ENCODE peak calls at places on chromosomes 6 and 20, in seven cellular contexts. O, B, T, J, Y, K and X are unnamed samples.

GRCh38 chr20:61437280-61438206 is 185.5 kb downstream of the CDH4 start:
- DNase-seq in J (no peak), Y (peak; percentile 72), O (peak; percentile 73), K (no peak), B (peak; percentile 90), T (peak; percentile 94), X (no peak)

GRCh38 chr6:169971171-169971861 is 219.9 kb downstream of the ERMARD start:
- DNase-seq in O (no peak), T (no peak), Y (peak; percentile 32), K (peak; percentile 3), B (no peak), J (no peak), X (no peak)

GRCh38 chr20:59817406-59817805 is 116.0 kb downstream of the SYCP2 start:
- DNase-seq in K (peak; percentile 4), Y (peak; percentile 57), J (no peak), O (no peak), T (no peak), B (no peak), X (no peak)

GRCh38 chr6:146433881-146434741 is 109.5 kb upstream of the RAB32 start:
- DNase-seq in K (no peak), T (peak; percentile 8), Y (peak; percentile 76), O (peak; percentile 6), J (no peak), B (no peak), X (no peak)

GRCh38 chr6:40512340-40512739 is 74.8 kb downstream of the LRFN2 start:
- DNase-seq in Y (no peak), J (no peak), O (no peak), T (no peak), B (no peak), K (no peak), X (no peak)

GRCh38 chr6:11393713-11394627 is 143.6 kb upstream of the TMEM170B start:
- DNase-seq in J (peak; percentile 43), B (peak; percentile 3), Y (no peak), T (no peak), O (peak; percentile 26), K (no peak), X (no peak)

GRCh38 chr6:150741633-150742200 is 123.8 kb upstream of the MTHFD1L start:
- DNase-seq in O (no peak), J (no peak), K (no peak), T (no peak), B (no peak), Y (peak; percentile 75), X (no peak)

GRCh38 chr6:74534485-74535211 is 671.2 kb downstream of the COL12A1 start:
- DNase-seq in T (peak; percentile 72), Y (no peak), O (peak; percentile 3), J (peak; percentile 88), K (peak; percentile 30), B (peak; percentile 86), X (no peak)

GRCh38 chr6:158290659-158291058 is 21.6 kb upstream of the TULP4 start:
- DNase-seq in T (no peak), K (no peak), B (no peak), J (no peak), O (no peak), Y (no peak), X (peak; percentile 39)

GRCh38 chr6:21384211-21384610 is 209.3 kb upstream of the SOX4 start:
- DNase-seq in K (no peak), Y (no peak), B (no peak), O (no peak), J (peak; percentile 82), T (no peak), X (no peak)

GRCh38 chr20:16918366-16918765 is 170.2 kb downstream of the OTOR start:
- DNase-seq in Y (no peak), B (no peak), O (no peak), K (no peak), J (no peak), T (no peak), X (no peak)

GRCh38 chr6:110296151-110297028 is 61.8 kb downstream of the METTL24 start:
- DNase-seq in K (no peak), O (no peak), T (peak; percentile 33), B (no peak), J (peak; percentile 3), Y (no peak), X (no peak)

GRCh38 chr6:109491207-109491938 is 8.4 kb upstream of the ZBTB24 start:
- DNase-seq in T (no peak), J (no peak), B (peak; percentile 29), Y (no peak), O (no peak), K (no peak), X (no peak)

GRCh38 chr6:20259316-20260049 is 47.2 kb upstream of the MBOAT1 start:
- DNase-seq in Y (no peak), J (no peak), K (no peak), B (no peak), T (no peak), O (no peak), X (no peak)

GRCh38 chr20:32112862-32113261 is 3.3 kb downstream of the TM9SF4 start:
- DNase-seq in J (no peak), T (no peak), B (no peak), Y (no peak), O (no peak), K (peak; percentile 77), X (no peak)

GRCh38 chr6:64012351-64013060 is 376.9 kb downstream of the PHF3 start:
- DNase-seq in Y (peak; percentile 79), O (peak; percentile 6), B (peak; percentile 78), J (peak; percentile 67), K (peak; percentile 51), T (peak; percentile 87), X (no peak)

GRCh38 chr20:47780990-47781389 is 4.3 kb downstream of the SULF2 start:
- DNase-seq in O (no peak), Y (no peak), J (no peak), B (no peak), T (no peak), K (no peak), X (no peak)

GRCh38 chr6:17091122-17091521 is 10.7 kb upstream of the STMND1 start:
- DNase-seq in B (peak; percentile 32), K (no peak), O (no peak), J (peak; percentile 56), Y (no peak), T (peak; percentile 19), X (no peak)

GRCh38 chr6:155541976-155542375 is 86.3 kb upstream of the NOX3 start:
- DNase-seq in O (no peak), B (no peak), Y (no peak), K (no peak), T (no peak), J (no peak), X (no peak)

GRCh38 chr20:52054123-52054522 is 137.5 kb downstream of the ZFP64 start:
- DNase-seq in B (no peak), Y (no peak), T (no peak), O (no peak), J (no peak), K (no peak), X (no peak)

GRCh38 chr20:43287637-43288036 is 97.9 kb upstream of the PTPRT start:
- DNase-seq in J (no peak), T (no peak), Y (no peak), O (no peak), B (no peak), K (no peak), X (no peak)

GRCh38 chr20:43284481-43284880 is 94.8 kb upstream of the PTPRT start:
- DNase-seq in O (no peak), B (no peak), K (no peak), T (no peak), Y (no peak), J (no peak), X (no peak)
- H3K9ac ChIP-seq in O (no peak overlapping the region), B (no peak overlapping the region), K (no peak overlapping the region), T (no peak overlapping the region), Y (no peak overlapping the region), J (no peak overlapping the region), X (no peak overlapping the region)

GRCh38 chr6:1608222-1608975 is 1.3 kb upstream of the FOXC1 start:
- DNase-seq in T (peak; percentile 28), Y (peak; percentile 75), B (no peak), J (no peak), K (no peak), O (no peak), X (no peak)

GRCh38 chr6:1608976-1609661 is 596 bp upstream of the FOXC1 start:
- DNase-seq in B (peak; percentile 8), O (peak; percentile 22), Y (peak; percentile 82), K (no peak), T (no peak), J (peak; percentile 76), X (no peak)

GRCh38 chr6:1606533-1607235 is 3.0 kb upstream of the FOXC1 start:
- DNase-seq in O (no peak), T (no peak), B (no peak), Y (peak; percentile 95), J (no peak), K (no peak), X (no peak)

GRCh38 chr6:1607236-1607556 is 2.5 kb upstream of the FOXC1 start:
- DNase-seq in J (no peak), K (no peak), B (no peak), T (peak; percentile 28), O (no peak), Y (no peak), X (no peak)

DNA sequence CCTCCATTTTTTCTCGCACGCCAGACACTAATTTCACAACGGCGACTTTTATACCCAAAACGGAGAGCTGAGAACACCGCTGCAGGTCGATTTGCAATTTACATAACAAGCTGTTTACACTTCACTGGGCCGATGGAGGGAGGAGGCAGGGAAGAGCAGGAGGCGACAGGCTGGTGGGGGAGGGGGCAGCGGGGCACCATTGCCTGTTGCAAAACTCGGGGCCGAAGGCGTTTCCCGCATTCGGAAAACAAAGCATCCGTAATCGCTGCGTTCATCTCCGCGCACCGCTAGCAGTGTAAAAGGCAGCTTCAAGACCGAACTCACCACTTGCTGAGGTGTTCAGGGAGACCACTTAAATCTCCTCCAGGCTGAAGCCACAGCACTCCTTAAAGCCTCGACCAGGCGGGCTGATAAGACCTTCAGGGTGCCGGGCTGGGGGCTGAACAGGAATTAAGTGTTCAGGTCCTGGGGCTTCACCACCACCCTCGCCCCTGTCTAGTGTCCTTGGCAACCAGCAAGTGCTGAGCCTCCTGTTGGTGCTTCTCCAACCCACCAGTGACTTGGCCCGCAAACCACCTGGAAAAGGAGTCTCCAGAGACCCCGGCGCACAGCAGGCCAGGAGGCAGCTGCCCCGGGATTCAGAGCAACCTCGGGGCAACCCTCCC is 2.0 kb upstream of the FOXC1 start:
- DNase-seq in Y (peak; percentile 95), O (no peak), T (no peak), K (no peak), J (no peak), B (no peak), X (no peak)
- H3K9ac ChIP-seq in Y (peak overlapping the region; percentile 39), O (no peak overlapping the region), T (no peak overlapping the region), K (no peak overlapping the region), J (no peak overlapping the region), B (no peak overlapping the region), X (no peak overlapping the region)

DNA sequence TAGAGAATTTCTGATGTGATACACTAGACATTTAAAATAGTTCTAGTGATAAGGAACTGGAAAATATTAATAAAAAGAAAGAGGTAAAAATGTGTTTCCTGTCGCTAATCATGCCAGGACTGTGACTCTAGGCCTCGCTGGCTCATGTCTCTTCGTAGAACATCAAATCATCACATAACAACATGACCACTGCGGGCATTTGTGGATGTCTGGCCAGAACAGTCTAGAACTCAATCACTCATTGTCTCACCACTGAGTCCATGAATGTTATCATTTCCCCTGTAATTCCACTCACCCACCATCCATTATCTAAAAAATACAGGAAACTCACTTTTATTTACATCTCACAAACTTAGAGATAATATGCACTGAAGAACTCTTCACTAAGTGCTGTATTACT is 3.4 kb downstream of the HMGN3 start:
- DNase-seq in T (no peak), K (no peak), Y (no peak), O (no peak), J (no peak), B (no peak), X (no peak)
- H3K9ac ChIP-seq in T (no peak overlapping the region), K (no peak overlapping the region), Y (no peak overlapping the region), O (no peak overlapping the region), J (no peak overlapping the region), B (no peak overlapping the region), X (no peak overlapping the region)

GRCh38 chr6:138544521-138544920 is 45.2 kb upstream of the NHSL1 start:
- DNase-seq in K (no peak), Y (no peak), J (no peak), B (peak; percentile 24), O (no peak), T (no peak), X (no peak)
- H3K9ac ChIP-seq in K (no peak overlapping the region), Y (no peak overlapping the region), J (peak overlapping the region; percentile 86), B (no peak overlapping the region), O (no peak overlapping the region), T (no peak overlapping the region), X (no peak overlapping the region)